ENCODE peak calls at places on chromosomes 5 and 9, in four cellular contexts. One of them, this sample, is unnamed.
A peak's percentile ranks its signal among the peaks of the same experiment; 100 is the strongest.

GRCh38 chr5:177520906-177521513 is 4.2 kb upstream of the DDX41 start:
- DNase-seq in SK-N-SH: no peak
- DNase-seq in K562: no peak
- DNase-seq in GM12878: no peak
- DNase-seq in this sample: no peak

GRCh38 chr5:98510601-98511000 is 262.9 kb upstream of the RGMB start:
- DNase-seq in GM12878: no peak
- DNase-seq in K562: no peak
- DNase-seq in SK-N-SH: no peak
- DNase-seq in this sample: no peak

GRCh38 chr9:30925126-30925525 is 1459.3 kb upstream of the ACO1 start:
- DNase-seq in K562: no peak
- DNase-seq in SK-N-SH: no peak
- DNase-seq in GM12878: no peak
- DNase-seq in this sample: no peak

GRCh38 chr5:154196955-154197652 is 6.6 kb downstream of the GALNT10 start:
- DNase-seq in K562: peak; percentile 70
- DNase-seq in GM12878: no peak
- DNase-seq in SK-N-SH: peak; percentile 59
- DNase-seq in this sample: no peak

GRCh38 chr5:88883059-88883565 is at the start of gene MEF2C:
- DNase-seq in SK-N-SH: peak; percentile 80
- DNase-seq in K562: peak; percentile 89
- DNase-seq in GM12878: no peak
- DNase-seq in this sample: peak; percentile 36

GRCh38 chr5:177176175-177176704 is 42.7 kb downstream of the NSD1 start:
- DNase-seq in SK-N-SH: no peak
- DNase-seq in GM12878: no peak
- DNase-seq in K562: no peak
- DNase-seq in this sample: no peak

GRCh38 chr5:57650360-57651069 is 167.9 kb upstream of the ACTBL2 start:
- DNase-seq in K562: peak; percentile 64
- DNase-seq in SK-N-SH: peak; percentile 5
- DNase-seq in GM12878: peak; percentile 16
- DNase-seq in this sample: peak; percentile 49

GRCh38 chr9:89254773-89255125 is 56.2 kb upstream of the CKS2 start:
- DNase-seq in GM12878: no peak
- DNase-seq in SK-N-SH: no peak
- DNase-seq in K562: no peak
- DNase-seq in this sample: no peak

GRCh38 chr9:91896513-91897121 is 53.4 kb downstream of the ROR2 start:
- DNase-seq in GM12878: no peak
- DNase-seq in K562: peak; percentile 30
- DNase-seq in SK-N-SH: peak; percentile 84
- DNase-seq in this sample: no peak

GRCh38 chr9:123419091-123419490 is 63.1 kb downstream of the CRB2 start:
- DNase-seq in SK-N-SH: no peak
- DNase-seq in GM12878: no peak
- DNase-seq in K562: no peak
- DNase-seq in this sample: no peak

GRCh38 chr9:131839281-131840084 is 99.6 kb upstream of the RAPGEF1 start:
- DNase-seq in SK-N-SH: no peak
- DNase-seq in K562: no peak
- DNase-seq in GM12878: no peak
- DNase-seq in this sample: no peak

GRCh38 chr9:35845824-35846771 is 17.1 kb downstream of the TMEM8B start:
- DNase-seq in K562: peak; percentile 20
- DNase-seq in SK-N-SH: no peak
- DNase-seq in GM12878: no peak
- DNase-seq in this sample: peak; percentile 68

GRCh38 chr9:113996531-113997001 is 81.5 kb downstream of the AMBP start:
- DNase-seq in K562: no peak
- DNase-seq in SK-N-SH: no peak
- DNase-seq in GM12878: no peak
- DNase-seq in this sample: no peak

GRCh38 chr9:119284118-119284517 is 85.1 kb downstream of the BRINP1 start:
- DNase-seq in K562: no peak
- DNase-seq in SK-N-SH: peak; percentile 28
- DNase-seq in GM12878: no peak
- DNase-seq in this sample: peak; percentile 38

GRCh38 chr9:72292184-72292787 is 72.7 kb downstream of the ZFAND5 start:
- DNase-seq in K562: no peak
- DNase-seq in SK-N-SH: peak; percentile 27
- DNase-seq in GM12878: no peak
- DNase-seq in this sample: no peak

GRCh38 chr5:172395483-172395882 is 58.8 kb downstream of the SH3PXD2B start:
- DNase-seq in K562: no peak
- DNase-seq in SK-N-SH: no peak
- DNase-seq in GM12878: no peak
- DNase-seq in this sample: no peak

GRCh38 chr9:120892748-120893584 is 16.0 kb upstream of the PHF19 start:
- DNase-seq in GM12878: no peak
- DNase-seq in K562: peak; percentile 31
- DNase-seq in SK-N-SH: no peak
- DNase-seq in this sample: no peak

GRCh38 chr9:22227986-22228385 is 218.6 kb upstream of the DMRTA1 start:
- DNase-seq in GM12878: no peak
- DNase-seq in SK-N-SH: no peak
- DNase-seq in K562: no peak
- DNase-seq in this sample: no peak

GRCh38 chr9:116166713-116167112 is 13.1 kb downstream of the PAPPA start:
- DNase-seq in K562: no peak
- DNase-seq in SK-N-SH: no peak
- DNase-seq in GM12878: no peak
- DNase-seq in this sample: no peak

GRCh38 chr5:38723423-38723822 is 122.4 kb upstream of the OSMR start:
- DNase-seq in K562: no peak
- DNase-seq in GM12878: no peak
- DNase-seq in SK-N-SH: no peak
- DNase-seq in this sample: no peak

GRCh38 chr5:153896701-153897100 is 142.0 kb downstream of the FAM114A2 start:
- DNase-seq in SK-N-SH: no peak
- DNase-seq in GM12878: peak; percentile 63
- DNase-seq in K562: no peak
- DNase-seq in this sample: no peak

GRCh38 chr5:12658871-12659446 is 754.7 kb upstream of the CTNND2 start:
- DNase-seq in SK-N-SH: no peak
- DNase-seq in K562: no peak
- DNase-seq in GM12878: no peak
- DNase-seq in this sample: no peak

GRCh38 chr9:94882953-94883641 is 156.6 kb downstream of the AOPEP start:
- DNase-seq in SK-N-SH: no peak
- DNase-seq in K562: no peak
- DNase-seq in GM12878: no peak
- DNase-seq in this sample: no peak

GRCh38 chr9:99135498-99135897 is 30.6 kb downstream of the TGFBR1 start:
- DNase-seq in SK-N-SH: no peak
- DNase-seq in GM12878: no peak
- DNase-seq in K562: no peak
- DNase-seq in this sample: no peak

GRCh38 chr5:116404001-116404400 is 170.6 kb downstream of the SEMA6A start:
- DNase-seq in SK-N-SH: peak; percentile 15
- DNase-seq in GM12878: no peak
- DNase-seq in K562: no peak
- DNase-seq in this sample: no peak

GRCh38 chr5:37816331-37816730 is 23.5 kb downstream of the GDNF start:
- DNase-seq in K562: no peak
- DNase-seq in SK-N-SH: no peak
- DNase-seq in GM12878: no peak
- DNase-seq in this sample: no peak

GRCh38 chr5:93607367-93608258 is 24.6 kb downstream of the NR2F1 start:
- DNase-seq in SK-N-SH: peak; percentile 64
- DNase-seq in GM12878: no peak
- DNase-seq in K562: no peak
- DNase-seq in this sample: peak; percentile 58

GRCh38 chr9:95373069-95373681 is 55.7 kb upstream of the FANCC start:
- DNase-seq in K562: no peak
- DNase-seq in GM12878: no peak
- DNase-seq in SK-N-SH: peak; percentile 75
- DNase-seq in this sample: no peak

GRCh38 chr9:134620751-134621557 is 20.6 kb upstream of the COL5A1 start:
- DNase-seq in K562: no peak
- DNase-seq in SK-N-SH: no peak
- DNase-seq in GM12878: no peak
- DNase-seq in this sample: peak; percentile 5

GRCh38 chr9:14868772-14869583 is 41.2 kb downstream of the FREM1 start:
- DNase-seq in K562: no peak
- DNase-seq in SK-N-SH: no peak
- DNase-seq in GM12878: no peak
- DNase-seq in this sample: no peak

GRCh38 chr9:7318920-7319319 is 480.7 kb downstream of the DMAC1 start:
- DNase-seq in K562: no peak
- DNase-seq in GM12878: no peak
- DNase-seq in SK-N-SH: no peak
- DNase-seq in this sample: no peak

GRCh38 chr5:124902097-124902821 is 155.8 kb upstream of the ZNF608 start:
- DNase-seq in GM12878: peak; percentile 92
- DNase-seq in K562: no peak
- DNase-seq in SK-N-SH: no peak
- DNase-seq in this sample: no peak

GRCh38 chr5:66796306-66797292 is 200.4 kb downstream of the MAST4 start:
- DNase-seq in SK-N-SH: peak; percentile 16
- DNase-seq in GM12878: no peak
- DNase-seq in K562: no peak
- DNase-seq in this sample: no peak

GRCh38 chr9:13387668-13388124 is 108.2 kb upstream of the MPDZ start:
- DNase-seq in GM12878: no peak
- DNase-seq in SK-N-SH: no peak
- DNase-seq in K562: no peak
- DNase-seq in this sample: no peak

GRCh38 chr9:78149738-78150291 is 86.1 kb upstream of the CEP78 start:
- DNase-seq in SK-N-SH: no peak
- DNase-seq in GM12878: no peak
- DNase-seq in K562: no peak
- DNase-seq in this sample: no peak

GRCh38 chr5:155728857-155729683 is 597.9 kb upstream of the SGCD start:
- DNase-seq in SK-N-SH: peak; percentile 25
- DNase-seq in K562: no peak
- DNase-seq in GM12878: no peak
- DNase-seq in this sample: peak; percentile 54

GRCh38 chr5:94240616-94241287 is 377.7 kb downstream of the KIAA0825 start:
- DNase-seq in K562: no peak
- DNase-seq in SK-N-SH: peak; percentile 23
- DNase-seq in GM12878: no peak
- DNase-seq in this sample: no peak

GRCh38 chr9:124394596-124394995 is 20.6 kb downstream of the PSMB7 start:
- DNase-seq in K562: no peak
- DNase-seq in SK-N-SH: no peak
- DNase-seq in GM12878: no peak
- DNase-seq in this sample: no peak

DNA sequence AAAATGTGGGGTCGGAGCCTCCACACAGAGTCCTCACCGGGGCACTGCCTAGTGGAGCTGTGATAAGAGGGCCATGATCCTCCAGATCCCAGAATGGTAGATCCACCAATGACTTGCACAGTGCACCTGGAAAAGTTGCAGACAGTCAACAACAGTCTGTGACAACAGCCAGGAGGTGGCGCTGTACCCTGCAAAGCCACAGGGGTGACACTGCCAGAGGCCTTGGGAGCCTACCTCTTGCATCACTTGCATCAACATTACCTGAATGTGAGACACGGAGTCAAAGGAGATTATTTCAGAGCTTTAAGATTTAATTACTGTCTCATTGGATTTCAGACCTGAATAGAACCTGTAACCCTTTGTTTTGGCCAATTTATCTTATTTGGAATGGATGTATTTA is 614.1 kb upstream of the CDH9 start:
- DNase-seq in K562: no peak
- DNase-seq in SK-N-SH: no peak
- DNase-seq in GM12878: no peak
- DNase-seq in this sample: no peak
- TF ChIP-seq USF1 in K562: no peak
- TF ChIP-seq USF1 in SK-N-SH: no peak
- TF ChIP-seq USF1 in GM12878: no peak
- TF ChIP-seq USF1 in this sample: no peak

DNA sequence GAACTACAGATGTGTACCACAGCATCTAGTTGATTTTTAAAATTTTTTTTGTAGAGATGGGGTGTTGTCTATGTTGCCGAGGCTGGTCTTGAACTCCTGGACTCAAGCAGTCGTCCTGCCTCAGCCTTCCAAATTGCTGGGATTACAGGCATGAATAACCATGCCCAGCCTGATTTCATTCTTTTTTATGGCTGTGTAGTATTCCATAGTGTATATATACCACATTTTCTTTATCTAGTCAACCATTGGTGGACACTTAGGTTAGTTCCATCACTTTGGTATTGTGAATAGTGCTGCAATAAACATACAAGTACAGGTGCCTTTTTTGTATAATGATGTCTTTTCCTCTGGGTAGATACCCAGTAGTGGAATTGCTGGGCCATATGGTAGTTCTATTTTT is 3.8 kb downstream of the RCL1 start:
- DNase-seq in GM12878: no peak
- DNase-seq in SK-N-SH: no peak
- DNase-seq in K562: no peak
- DNase-seq in this sample: no peak
- TF ChIP-seq MAX in GM12878: no peak
- TF ChIP-seq MAX in SK-N-SH: no peak
- TF ChIP-seq MAX in K562: no peak
- TF ChIP-seq MAX in this sample: no peak

DNA sequence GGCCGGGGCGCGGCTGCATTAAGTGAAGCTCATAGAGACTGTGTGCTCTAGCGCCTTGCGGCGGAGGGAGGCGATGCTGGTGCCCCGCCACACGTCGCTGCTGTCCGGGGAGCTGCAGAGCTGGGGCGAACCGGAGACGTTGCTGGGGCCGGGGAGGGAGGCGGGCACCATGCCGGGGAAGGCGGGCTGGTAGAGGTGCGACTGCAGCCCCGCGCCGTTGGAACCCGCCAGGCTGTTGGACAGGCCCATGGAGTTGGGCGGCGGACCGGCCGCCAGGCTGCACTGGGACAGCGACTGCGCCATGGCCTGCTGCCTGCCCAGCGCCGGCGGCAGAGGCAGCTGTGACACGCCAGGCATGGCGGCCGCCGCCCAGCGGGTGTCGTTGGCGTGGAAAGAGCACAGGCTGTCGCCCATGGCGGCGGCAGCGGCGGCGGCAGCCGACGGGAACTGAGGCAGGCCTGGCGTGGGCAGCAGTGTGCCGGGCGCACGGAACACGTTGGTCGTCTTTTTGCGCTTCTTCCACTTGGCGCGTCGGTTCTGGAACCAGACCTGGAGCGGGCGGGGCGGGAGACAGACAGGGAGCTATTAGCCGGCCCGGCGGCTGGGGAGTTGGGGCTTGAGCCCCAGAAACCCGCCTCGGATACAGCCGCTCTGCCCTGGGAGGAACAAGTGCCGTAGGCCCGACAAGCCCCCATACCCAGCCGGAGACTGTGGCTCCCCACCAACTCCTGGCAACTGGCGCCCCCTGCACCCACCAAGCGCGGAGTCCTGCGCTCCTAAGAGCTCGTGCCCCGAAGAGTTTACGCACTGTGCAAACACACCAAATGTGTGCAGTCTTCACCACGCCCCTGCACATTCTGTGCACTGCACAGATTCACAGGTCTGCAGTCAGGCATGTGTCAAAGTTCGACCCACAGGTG is 8.0 kb downstream of the OTP start:
- DNase-seq in GM12878: no peak
- DNase-seq in SK-N-SH: peak; percentile 82
- DNase-seq in K562: no peak
- DNase-seq in this sample: peak; percentile 76
- TF ChIP-seq USF1 in GM12878: no peak
- TF ChIP-seq USF1 in SK-N-SH: no peak
- TF ChIP-seq USF1 in K562: no peak
- TF ChIP-seq USF1 in this sample: no peak

GRCh38 chr5:5198111-5198510 is 58.0 kb downstream of the ADAMTS16 start:
- DNase-seq in SK-N-SH: no peak
- DNase-seq in K562: no peak
- DNase-seq in GM12878: no peak
- DNase-seq in this sample: no peak
- TF ChIP-seq MAX in SK-N-SH: no peak
- TF ChIP-seq MAX in K562: no peak
- TF ChIP-seq MAX in GM12878: no peak
- TF ChIP-seq MAX in this sample: no peak

This sample was measured in WTC11.